ENCODE peak calls at places on chromosomes 4 and X, in five cellular contexts. I, Z, N, J and H are unnamed samples.

GRCh38 chr4:79294064-79294463 is 31.8 kb downstream of the NAA11 start:
- DNase-seq in Z (no peak), N (no peak), I (no peak), J (no peak), H (no peak)

GRCh38 chr4:6500481-6501135 is 28.2 kb upstream of the PPP2R2C start:
- DNase-seq in Z (no peak), I (no peak), N (no peak), J (no peak), H (no peak)

GRCh38 chr4:154293427-154293826 is 198.2 kb downstream of the DCHS2 start:
- DNase-seq in Z (no peak), N (no peak), J (no peak), I (no peak), H (no peak)

GRCh38 chrX:13014111-13015094 is 30.0 kb downstream of the FAM9C start:
- DNase-seq in Z (no peak), I (no peak), J (no peak), N (no peak), H (no peak)

GRCh38 chr4:60116592-60116991 is 1083.5 kb upstream of the ADGRL3 start:
- DNase-seq in Z (no peak), N (no peak), J (no peak), I (no peak), H (no peak)

GRCh38 chr4:81397635-81398034 is 74.1 kb downstream of the RASGEF1B start:
- DNase-seq in N (no peak), J (no peak), I (no peak), Z (no peak), H (no peak)

GRCh38 chr4:26150948-26151347 is 169.9 kb upstream of the RBPJ start:
- DNase-seq in Z (no peak), I (no peak), N (no peak), J (no peak), H (no peak)

GRCh38 chrX:149962859-149963757 is 24.8 kb upstream of the EOLA2 start:
- DNase-seq in J (no peak), N (no peak), Z (no peak), I (no peak), H (peak)

GRCh38 chrX:135431886-135432285 is 10.1 kb downstream of the SMIM10L2A start:
- DNase-seq in J (no peak), Z (no peak), N (no peak), I (no peak), H (no peak)

GRCh38 chr4:61493041-61493440 is 292.9 kb downstream of the ADGRL3 start:
- DNase-seq in I (no peak), J (no peak), N (no peak), Z (no peak), H (no peak)

GRCh38 chr4:178205826-178206225 is 763.6 kb upstream of the AGA start:
- DNase-seq in Z (no peak), J (no peak), N (no peak), I (no peak), H (no peak)

GRCh38 chr4:1880332-1880731 is 9.1 kb downstream of the NSD2 start:
- DNase-seq in N (no peak), J (no peak), I (no peak), Z (no peak), H (no peak)

GRCh38 chrX:123884809-123885408 is 25.1 kb downstream of the XIAP start:
- DNase-seq in J (no peak), I (no peak), N (no peak), Z (no peak), H (no peak)

GRCh38 chrX:102849396-102849795 is 87.7 kb upstream of the RAB40AL start:
- DNase-seq in J (no peak), I (no peak), N (no peak), Z (no peak), H (no peak)